ENCODE peak calls at places on chromosomes 6 and 20, in nine cellular contexts. One of them, this sample, is unnamed. For H3K36me3, the result is how much of the 10 kb centered on the place peaks cover.

GRCh38 chr20:50038574-50038991 is 55.8 kb downstream of the SNAI1 start:
- DNase-seq in tibial nerve: no peak
- DNase-seq in colonic mucosa: no peak
- DNase-seq in Peyer's patch: no peak
- DNase-seq in uterus: no peak
- DNase-seq in brain microvascular endothelial cell: no peak
- DNase-seq in mammary epithelial cell: no peak
- DNase-seq in WERI-Rb-1: no peak
- DNase-seq in mucosa of descending colon: no peak
- DNase-seq in this sample: no peak

GRCh38 chr20:10540636-10541493 is 105.8 kb downstream of the SLX4IP start:
- DNase-seq in Peyer's patch: no peak
- DNase-seq in uterus: no peak
- DNase-seq in mammary epithelial cell: peak
- DNase-seq in mucosa of descending colon: no peak
- DNase-seq in brain microvascular endothelial cell: peak
- DNase-seq in colonic mucosa: no peak
- DNase-seq in tibial nerve: no peak
- DNase-seq in WERI-Rb-1: no peak
- DNase-seq in this sample: no peak

GRCh38 chr6:43734294-43734665 is 35.7 kb upstream of the VEGFA start:
- DNase-seq in colonic mucosa: no peak
- DNase-seq in mammary epithelial cell: no peak
- DNase-seq in brain microvascular endothelial cell: no peak
- DNase-seq in uterus: no peak
- DNase-seq in Peyer's patch: no peak
- DNase-seq in tibial nerve: no peak
- DNase-seq in WERI-Rb-1: no peak
- DNase-seq in mucosa of descending colon: no peak
- DNase-seq in this sample: no peak

GRCh38 chr6:154394571-154394970 is 38.0 kb upstream of the IPCEF1 start:
- DNase-seq in WERI-Rb-1: no peak
- DNase-seq in mammary epithelial cell: no peak
- DNase-seq in mucosa of descending colon: no peak
- DNase-seq in brain microvascular endothelial cell: no peak
- DNase-seq in uterus: no peak
- DNase-seq in tibial nerve: no peak
- DNase-seq in Peyer's patch: no peak
- DNase-seq in colonic mucosa: no peak
- DNase-seq in this sample: no peak

GRCh38 chr20:46657137-46657536 is 5.9 kb upstream of the SLC13A3 start:
- DNase-seq in mucosa of descending colon: no peak
- DNase-seq in mammary epithelial cell: no peak
- DNase-seq in WERI-Rb-1: no peak
- DNase-seq in colonic mucosa: no peak
- DNase-seq in brain microvascular endothelial cell: no peak
- DNase-seq in uterus: no peak
- DNase-seq in Peyer's patch: no peak
- DNase-seq in tibial nerve: no peak
- DNase-seq in this sample: no peak

GRCh38 chr6:117195728-117196127 is 69.6 kb upstream of the VGLL2 start:
- DNase-seq in colonic mucosa: no peak
- DNase-seq in brain microvascular endothelial cell: no peak
- DNase-seq in mammary epithelial cell: peak
- DNase-seq in WERI-Rb-1: no peak
- DNase-seq in uterus: no peak
- DNase-seq in mucosa of descending colon: no peak
- DNase-seq in Peyer's patch: no peak
- DNase-seq in tibial nerve: no peak
- DNase-seq in this sample: no peak

GRCh38 chr6:36627801-36628246 is 33.7 kb downstream of the SRSF3 start:
- DNase-seq in WERI-Rb-1: no peak
- DNase-seq in brain microvascular endothelial cell: no peak
- DNase-seq in colonic mucosa: peak
- DNase-seq in uterus: peak
- DNase-seq in tibial nerve: no peak
- DNase-seq in mucosa of descending colon: peak
- DNase-seq in Peyer's patch: peak
- DNase-seq in mammary epithelial cell: peak
- DNase-seq in this sample: no peak

GRCh38 chr20:51368461-51369211 is 173.9 kb downstream of the NFATC2 start:
- DNase-seq in Peyer's patch: no peak
- DNase-seq in WERI-Rb-1: no peak
- DNase-seq in uterus: no peak
- DNase-seq in brain microvascular endothelial cell: no peak
- DNase-seq in tibial nerve: no peak
- DNase-seq in mucosa of descending colon: no peak
- DNase-seq in colonic mucosa: no peak
- DNase-seq in mammary epithelial cell: no peak
- DNase-seq in this sample: no peak

GRCh38 chr6:130033999-130034814 is 15.8 kb downstream of the L3MBTL3 start:
- DNase-seq in WERI-Rb-1: no peak
- DNase-seq in brain microvascular endothelial cell: peak
- DNase-seq in colonic mucosa: no peak
- DNase-seq in mucosa of descending colon: no peak
- DNase-seq in tibial nerve: no peak
- DNase-seq in uterus: peak
- DNase-seq in mammary epithelial cell: peak
- DNase-seq in Peyer's patch: no peak
- DNase-seq in this sample: no peak

GRCh38 chr20:17887331-17888030 is 81.1 kb downstream of the SNX5 start:
- DNase-seq in brain microvascular endothelial cell: no peak
- DNase-seq in mammary epithelial cell: no peak
- DNase-seq in tibial nerve: no peak
- DNase-seq in colonic mucosa: peak
- DNase-seq in WERI-Rb-1: no peak
- DNase-seq in uterus: no peak
- DNase-seq in Peyer's patch: no peak
- DNase-seq in mucosa of descending colon: peak
- DNase-seq in this sample: no peak

DNA sequence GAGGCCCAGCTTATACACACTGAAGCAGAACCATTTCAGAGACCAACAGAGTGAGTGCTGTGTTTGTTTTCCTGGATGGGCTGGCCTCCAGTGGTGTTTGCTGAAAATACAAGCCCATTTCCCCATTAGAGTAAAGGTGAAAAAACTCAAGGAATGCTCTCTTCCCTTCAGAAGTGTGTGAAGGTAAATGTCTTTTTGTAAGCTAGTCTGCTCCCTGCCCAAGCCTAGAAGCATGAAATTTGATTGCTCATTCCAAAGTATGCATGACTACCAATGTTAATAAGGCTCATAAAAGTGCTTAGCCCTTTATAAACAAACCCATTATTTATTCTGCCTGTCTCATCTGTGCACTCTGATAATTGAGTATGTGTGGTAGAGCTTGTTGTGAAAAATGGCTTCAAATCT is 59.1 kb downstream of the ADGRF1 start:
- DNase-seq in uterus: no peak
- DNase-seq in brain microvascular endothelial cell: no peak
- DNase-seq in tibial nerve: no peak
- DNase-seq in WERI-Rb-1: no peak
- DNase-seq in Peyer's patch: no peak
- DNase-seq in mucosa of descending colon: no peak
- DNase-seq in colonic mucosa: no peak
- DNase-seq in mammary epithelial cell: peak
- DNase-seq in this sample: no peak
- H3K4me3 ChIP-seq in uterus: no peak
- H3K4me3 ChIP-seq in brain microvascular endothelial cell: no peak
- H3K4me3 ChIP-seq in tibial nerve: no peak
- H3K4me3 ChIP-seq in WERI-Rb-1: no peak
- H3K4me3 ChIP-seq in Peyer's patch: no peak
- H3K4me3 ChIP-seq in mucosa of descending colon: no peak
- H3K4me3 ChIP-seq in colonic mucosa: no peak
- H3K4me3 ChIP-seq in mammary epithelial cell: no peak
- H3K4me3 ChIP-seq in this sample: no peak

GRCh38 chr6:30819287-30819917 is 64.9 kb upstream of the DDR1 start:
- DNase-seq in mucosa of descending colon: no peak
- DNase-seq in Peyer's patch: no peak
- DNase-seq in brain microvascular endothelial cell: no peak
- DNase-seq in colonic mucosa: no peak
- DNase-seq in mammary epithelial cell: peak
- DNase-seq in tibial nerve: no peak
- DNase-seq in uterus: no peak
- DNase-seq in WERI-Rb-1: no peak
- DNase-seq in this sample: no peak

GRCh38 chr6:30821862-30822784 is 62.2 kb upstream of the DDR1 start:
- DNase-seq in uterus: no peak
- DNase-seq in tibial nerve: peak
- DNase-seq in WERI-Rb-1: no peak
- DNase-seq in colonic mucosa: no peak
- DNase-seq in mammary epithelial cell: peak
- DNase-seq in brain microvascular endothelial cell: peak
- DNase-seq in mucosa of descending colon: peak
- DNase-seq in Peyer's patch: no peak
- DNase-seq in this sample: no peak

GRCh38 chr6:30816791-30817739 is 67.3 kb upstream of the DDR1 start:
- DNase-seq in colonic mucosa: no peak
- DNase-seq in uterus: no peak
- DNase-seq in tibial nerve: no peak
- DNase-seq in WERI-Rb-1: no peak
- DNase-seq in mucosa of descending colon: no peak
- DNase-seq in Peyer's patch: no peak
- DNase-seq in brain microvascular endothelial cell: no peak
- DNase-seq in mammary epithelial cell: no peak
- DNase-seq in this sample: peak

GRCh38 chr6:30818426-30818841 is 65.9 kb upstream of the DDR1 start:
- DNase-seq in uterus: no peak
- DNase-seq in mammary epithelial cell: peak
- DNase-seq in Peyer's patch: no peak
- DNase-seq in WERI-Rb-1: no peak
- DNase-seq in brain microvascular endothelial cell: peak
- DNase-seq in tibial nerve: no peak
- DNase-seq in colonic mucosa: no peak
- DNase-seq in mucosa of descending colon: no peak
- DNase-seq in this sample: no peak

DNA sequence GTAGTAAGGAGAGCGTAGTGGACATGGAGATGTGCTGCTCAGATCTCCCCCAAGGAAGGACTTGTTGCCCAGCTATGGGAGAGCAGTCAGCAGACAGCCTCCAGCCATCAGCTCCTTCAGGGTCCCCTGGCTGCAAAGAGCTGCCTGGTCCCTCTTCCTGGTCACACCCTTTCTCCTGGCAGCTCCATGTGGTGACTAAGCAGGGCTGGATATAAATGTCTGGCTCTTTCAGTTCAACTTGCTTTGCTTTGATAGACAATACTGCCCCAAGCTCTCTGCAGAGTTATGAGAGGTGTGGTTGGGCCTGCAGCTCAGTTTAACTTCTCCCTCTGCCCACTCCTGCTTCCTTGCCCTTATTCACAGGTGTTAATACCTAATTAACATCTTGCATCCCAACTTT is 64.1 kb upstream of the DDR1 start:
- DNase-seq in colonic mucosa: peak
- DNase-seq in tibial nerve: peak
- DNase-seq in mucosa of descending colon: peak
- DNase-seq in mammary epithelial cell: peak
- DNase-seq in brain microvascular endothelial cell: peak
- DNase-seq in Peyer's patch: peak
- DNase-seq in uterus: no peak
- DNase-seq in WERI-Rb-1: no peak
- DNase-seq in this sample: no peak
- TF ChIP-seq CTCF in colonic mucosa: no peak
- TF ChIP-seq CTCF in tibial nerve: no peak
- TF ChIP-seq CTCF in mucosa of descending colon: no peak
- TF ChIP-seq CTCF in mammary epithelial cell: no peak
- TF ChIP-seq CTCF in brain microvascular endothelial cell: peak
- TF ChIP-seq CTCF in Peyer's patch: no peak
- TF ChIP-seq CTCF in uterus: peak
- TF ChIP-seq CTCF in WERI-Rb-1: no peak
- TF ChIP-seq CTCF in this sample: no peak

GRCh38 chr20:34743039-34743438 is 38.9 kb downstream of the TP53INP2 start:
- DNase-seq in tibial nerve: no peak
- DNase-seq in Peyer's patch: no peak
- DNase-seq in brain microvascular endothelial cell: no peak
- DNase-seq in mammary epithelial cell: no peak
- DNase-seq in colonic mucosa: no peak
- DNase-seq in WERI-Rb-1: no peak
- DNase-seq in uterus: no peak
- DNase-seq in mucosa of descending colon: no peak
- DNase-seq in this sample: no peak

GRCh38 chr20:34744847-34745246 is 40.7 kb downstream of the TP53INP2 start:
- DNase-seq in mammary epithelial cell: no peak
- DNase-seq in uterus: no peak
- DNase-seq in Peyer's patch: no peak
- DNase-seq in WERI-Rb-1: no peak
- DNase-seq in mucosa of descending colon: no peak
- DNase-seq in brain microvascular endothelial cell: no peak
- DNase-seq in colonic mucosa: no peak
- DNase-seq in tibial nerve: no peak
- DNase-seq in this sample: no peak

GRCh38 chr20:34747479-34747878 is 43.3 kb downstream of the TP53INP2 start:
- DNase-seq in colonic mucosa: no peak
- DNase-seq in mammary epithelial cell: no peak
- DNase-seq in tibial nerve: no peak
- DNase-seq in Peyer's patch: no peak
- DNase-seq in uterus: no peak
- DNase-seq in mucosa of descending colon: no peak
- DNase-seq in WERI-Rb-1: no peak
- DNase-seq in brain microvascular endothelial cell: no peak
- DNase-seq in this sample: peak

DNA sequence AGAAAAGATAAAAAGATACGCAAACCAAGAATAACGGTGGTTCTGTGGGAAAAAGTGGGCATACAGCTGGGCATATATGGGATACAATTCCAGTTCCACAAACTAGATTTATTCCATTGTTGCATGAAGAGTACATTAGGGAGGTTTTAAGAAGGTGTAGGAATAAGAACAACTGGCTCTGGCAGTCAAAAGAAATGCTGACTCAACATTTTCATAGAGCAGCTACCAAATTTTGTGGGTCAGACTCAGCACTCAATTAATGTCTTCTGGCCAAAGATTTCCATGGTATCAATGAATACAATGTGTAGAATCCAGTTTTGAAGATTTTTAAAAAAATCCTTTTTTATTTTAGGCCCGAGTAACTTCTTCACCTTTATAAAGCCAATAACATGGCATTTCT is 40.2 kb downstream of the TP53INP2 start:
- DNase-seq in tibial nerve: no peak
- DNase-seq in brain microvascular endothelial cell: no peak
- DNase-seq in uterus: no peak
- DNase-seq in mucosa of descending colon: no peak
- DNase-seq in mammary epithelial cell: no peak
- DNase-seq in colonic mucosa: no peak
- DNase-seq in Peyer's patch: no peak
- DNase-seq in WERI-Rb-1: no peak
- DNase-seq in this sample: no peak
- H3K36me3 ChIP-seq in tibial nerve: under half
- H3K36me3 ChIP-seq in brain microvascular endothelial cell: under half
- H3K36me3 ChIP-seq in uterus: under half
- H3K36me3 ChIP-seq in mucosa of descending colon: under half
- H3K36me3 ChIP-seq in mammary epithelial cell: under half
- H3K36me3 ChIP-seq in colonic mucosa: under half
- H3K36me3 ChIP-seq in Peyer's patch: under half
- H3K36me3 ChIP-seq in WERI-Rb-1: half or more
- H3K36me3 ChIP-seq in this sample: under half

GRCh38 chr6:37695273-37695672 is 2.4 kb downstream of the MDGA1 start:
- DNase-seq in mucosa of descending colon: no peak
- DNase-seq in brain microvascular endothelial cell: no peak
- DNase-seq in WERI-Rb-1: no peak
- DNase-seq in Peyer's patch: no peak
- DNase-seq in mammary epithelial cell: no peak
- DNase-seq in tibial nerve: no peak
- DNase-seq in colonic mucosa: no peak
- DNase-seq in uterus: no peak
- DNase-seq in this sample: no peak
- H3K4me3 ChIP-seq in mucosa of descending colon: no peak
- H3K4me3 ChIP-seq in brain microvascular endothelial cell: no peak
- H3K4me3 ChIP-seq in WERI-Rb-1: peak
- H3K4me3 ChIP-seq in Peyer's patch: no peak
- H3K4me3 ChIP-seq in mammary epithelial cell: no peak
- H3K4me3 ChIP-seq in tibial nerve: no peak
- H3K4me3 ChIP-seq in colonic mucosa: no peak
- H3K4me3 ChIP-seq in uterus: no peak
- H3K4me3 ChIP-seq in this sample: peak

This sample was measured in GM06990.